ENCODE peak calls at places on chromosomes 7 and 10, in seven cellular contexts. C is stomach; N is progenitor cell of endocrine pancreas; X is naive thymus-derived CD8-positive, alpha-beta T cell; E is NCI-H1092 treated with DMSO at 0.1 percent for 48 hours; H is GOT3; R is fibroblast of gingiva. G is an unnamed sample.

GRCh38 chr10:87861034-87861433 is 2.3 kb downstream of the KLLN start:
- DNase-seq in E (no peak), R (no peak), H (no peak), X (no peak), C (no peak), N (no peak), G (no peak)

GRCh38 chr10:66218981-66219587 is 706.8 kb upstream of the LRRTM3 start:
- DNase-seq in R (no peak), X (no peak), H (no peak), C (no peak), E (no peak), N (no peak), G (no peak)

GRCh38 chr7:131546126-131546525 is 10.3 kb downstream of the PODXL start:
- DNase-seq in N (no peak), E (no peak), H (no peak), X (no peak), R (no peak), C (peak), G (no peak)

GRCh38 chr7:31125171-31125570 is 73.1 kb downstream of the ADCYAP1R1 start:
- DNase-seq in H (no peak), N (no peak), X (no peak), E (no peak), C (no peak), R (no peak), G (no peak)

GRCh38 chr10:58631715-58632114 is 119.0 kb downstream of the BICC1 start:
- DNase-seq in H (no peak), X (no peak), N (no peak), E (no peak), R (no peak), C (no peak), G (no peak)

GRCh38 chr10:112191223-112191622 is 7.7 kb upstream of the GPAM start:
- DNase-seq in N (no peak), C (no peak), X (no peak), H (no peak), R (no peak), E (no peak), G (no peak)

GRCh38 chr10:30359373-30360206 is 10.5 kb upstream of the MTPAP start:
- DNase-seq in C (peak), X (peak), N (peak), H (no peak), R (peak), E (no peak), G (peak)

GRCh38 chr10:112583236-112583919 is 136.4 kb downstream of the VTI1A start:
- DNase-seq in H (no peak), E (no peak), C (no peak), N (no peak), R (no peak), X (no peak), G (no peak)

GRCh38 chr10:42850931-42851330 is 68.3 kb downstream of the BMS1 start:
- DNase-seq in C (no peak), E (no peak), H (no peak), X (no peak), R (no peak), N (no peak), G (no peak)

GRCh38 chr7:149071182-149071635 is 19.3 kb downstream of the ZNF786 start:
- DNase-seq in N (no peak), C (no peak), E (no peak), X (no peak), R (no peak), H (no peak), G (no peak)

GRCh38 chr7:29229056-29229455 is 34.5 kb downstream of the CHN2 start:
- DNase-seq in X (no peak), H (no peak), N (no peak), R (no peak), E (peak), C (no peak), G (no peak)

GRCh38 chr7:17991866-17992648 is 35.6 kb downstream of the PRPS1L1 start:
- DNase-seq in X (no peak), H (no peak), R (no peak), C (no peak), N (no peak), E (no peak), G (no peak)

GRCh38 chr7:129630341-129630740 is 18.8 kb downstream of the NRF1 start:
- DNase-seq in X (no peak), R (no peak), E (no peak), H (no peak), C (no peak), N (no peak), G (no peak)

GRCh38 chr7:55409474-55410225 is 44.5 kb downstream of the LANCL2 start:
- DNase-seq in X (no peak), N (no peak), E (peak), C (no peak), H (no peak), R (no peak), G (no peak)

GRCh38 chr7:96040250-96040772 is 268.0 kb downstream of the DYNC1I1 start:
- DNase-seq in R (no peak), X (no peak), C (no peak), E (no peak), N (no peak), H (no peak), G (no peak)

GRCh38 chr7:2224934-2225333 is 7.8 kb downstream of the MAD1L1 start:
- DNase-seq in R (no peak), X (no peak), C (no peak), E (no peak), N (no peak), H (no peak), G (no peak)

GRCh38 chr7:39153647-39154046 is 175.9 kb downstream of the POU6F2 start:
- DNase-seq in X (no peak), N (no peak), H (no peak), R (no peak), E (no peak), C (no peak), G (no peak)

GRCh38 chr7:50531928-50532327 is 33.3 kb downstream of the DDC start:
- DNase-seq in N (no peak), H (no peak), C (no peak), E (peak), X (no peak), R (no peak), G (no peak)

GRCh38 chr7:117114272-117114671 is 161.0 kb downstream of the ST7 start:
- DNase-seq in C (no peak), N (no peak), X (no peak), H (no peak), R (no peak), E (peak), G (no peak)

GRCh38 chr10:117477961-117478670 is 64.4 kb upstream of the EMX2 start:
- DNase-seq in E (no peak), C (no peak), H (no peak), N (no peak), R (no peak), X (no peak), G (no peak)

GRCh38 chr10:78335691-78336401 is 302.2 kb downstream of the RPS24 start:
- DNase-seq in E (no peak), C (no peak), X (no peak), N (no peak), R (peak), H (no peak), G (no peak)

GRCh38 chr7:24879281-24879680 is 100.7 kb downstream of the OSBPL3 start:
- DNase-seq in H (no peak), R (no peak), X (no peak), C (no peak), E (no peak), N (no peak), G (no peak)

GRCh38 chr7:94297397-94297838 is 97.3 kb upstream of the COL1A2 start:
- DNase-seq in C (peak), H (peak), N (no peak), X (no peak), R (peak), E (no peak), G (no peak)

GRCh38 chr10:49656845-49657493 is 22.5 kb upstream of the C10orf53 start:
- DNase-seq in R (no peak), C (no peak), E (no peak), N (no peak), X (no peak), H (no peak), G (no peak)

GRCh38 chr7:157335256-157335655 is 1.5 kb upstream of the DNAJB6 start:
- DNase-seq in R (no peak), X (no peak), E (no peak), N (no peak), C (no peak), H (no peak), G (no peak)

GRCh38 chr7:29345590-29345989 is 151.0 kb downstream of the CHN2 start:
- DNase-seq in C (peak), R (peak), H (no peak), E (peak), X (no peak), N (no peak), G (no peak)

GRCh38 chr7:391411-391951 is 101.5 kb downstream of the FOXL3 start:
- DNase-seq in H (no peak), C (peak), N (no peak), R (no peak), X (no peak), E (no peak), G (no peak)

GRCh38 chr10:84184517-84184916 is 9.8 kb upstream of the CDHR1 start:
- DNase-seq in X (no peak), C (no peak), R (no peak), H (no peak), E (no peak), N (no peak), G (no peak)

GRCh38 chr10:116097239-116097751 is 175.7 kb downstream of the GFRA1 start:
- DNase-seq in E (no peak), H (no peak), X (no peak), N (no peak), C (no peak), R (no peak), G (no peak)

GRCh38 chr7:36002900-36003299 is 150.2 kb upstream of the EEPD1 start:
- DNase-seq in E (no peak), H (no peak), N (no peak), C (no peak), X (no peak), R (no peak), G (no peak)

GRCh38 chr7:38335490-38336135 is 62.2 kb upstream of the TARP start:
- DNase-seq in X (peak), R (peak), H (peak), N (peak), C (peak), E (peak), G (peak)

GRCh38 chr7:148701414-148701813 is 2.7 kb downstream of the CUL1 start:
- DNase-seq in X (no peak), N (no peak), R (peak), C (no peak), H (no peak), E (no peak), G (no peak)

G was measured in GM18507.